ENCODE peak calls at places on chromosomes 1 and 21, in five cellular contexts. F is prostate gland; I is CD4-positive, CD25-positive, alpha-beta regulatory T cell; L is heart right ventricle; V is thoracic aorta. Q is an unnamed sample.

GRCh38 chr1:245091818-245092637 is 62.8 kb upstream of the KIF26B start:
- DNase-seq in F (no peak), I (no peak), L (no peak), V (peak; percentile 5), Q (peak; percentile 54)

GRCh38 chr1:39352881-39353280 is 138.6 kb upstream of the BMP8A start:
- DNase-seq in F (no peak), I (no peak), L (no peak), V (no peak), Q (no peak)

GRCh38 chr1:80066060-80066459 is 1059.5 kb upstream of the ADGRL4 start:
- DNase-seq in F (no peak), I (no peak), L (no peak), V (no peak), Q (no peak)

GRCh38 chr1:91609571-91609970 is 108.9 kb downstream of the CDC7 start:
- DNase-seq in F (no peak), I (no peak), L (no peak), V (no peak), Q (no peak)

GRCh38 chr21:46498335-46499050 is 39.8 kb downstream of the DIP2A start:
- DNase-seq in F (no peak), I (no peak), L (no peak), V (no peak), Q (no peak)

GRCh38 chr1:196608401-196609113 is at the start of gene KCNT2:
- DNase-seq in F (peak; percentile 12), I (no peak), L (peak; percentile 64), V (no peak), Q (no peak)

GRCh38 chr1:157781048-157781447 is 4.1 kb upstream of the FCRL2 start:
- DNase-seq in F (no peak), I (peak; percentile 22), L (no peak), V (no peak), Q (no peak)

GRCh38 chr1:69414574-69414973 is 153.1 kb upstream of the LRRC7 start:
- DNase-seq in F (no peak), I (no peak), L (no peak), V (no peak), Q (no peak)

GRCh38 chr1:1599919-1600860 is at the start of gene FNDC10:
- DNase-seq in F (no peak), I (no peak), L (peak; percentile 10), V (no peak), Q (no peak)

GRCh38 chr1:184910596-184910995 is 63.7 kb downstream of the NIBAN1 start:
- DNase-seq in F (no peak), I (no peak), L (no peak), V (peak; percentile 64), Q (no peak)

GRCh38 chr21:17441370-17441769 is 71.5 kb upstream of the CXADR start:
- DNase-seq in F (peak; percentile 97), I (no peak), L (no peak), V (no peak), Q (peak; percentile 72)

GRCh38 chr1:47924649-47925048 is 72.5 kb downstream of the TRABD2B start:
- DNase-seq in F (no peak), I (no peak), L (no peak), V (no peak), Q (no peak)

GRCh38 chr1:1243807-1244191 is 2.7 kb downstream of the C1QTNF12 start:
- DNase-seq in F (no peak), I (no peak), L (peak; percentile 15), V (no peak), Q (no peak)

GRCh38 chr1:11539850-11540772 is 61.2 kb downstream of the DISP3 start:
- DNase-seq in F (no peak), I (no peak), L (no peak), V (no peak), Q (no peak)

GRCh38 chr21:42496839-42497202 is 797 bp upstream of the RSPH1 start:
- DNase-seq in F (no peak), I (no peak), L (no peak), V (no peak), Q (no peak)

GRCh38 chr1:19164274-19165015 is 45.6 kb downstream of the UBR4 start:
- DNase-seq in F (no peak), I (no peak), L (no peak), V (no peak), Q (peak; percentile 64)

GRCh38 chr1:99858881-99859280 is 8.7 kb downstream of the AGL start:
- DNase-seq in F (no peak), I (no peak), L (no peak), V (no peak), Q (no peak)

GRCh38 chr1:244272471-244273261 is 179.0 kb downstream of the ADSS2 start:
- DNase-seq in F (peak; percentile 65), I (peak; percentile 84), L (peak; percentile 25), V (no peak), Q (peak; percentile 70)

GRCh38 chr1:186681806-186682205 is 1.6 kb upstream of the PTGS2 start:
- DNase-seq in F (no peak), I (no peak), L (no peak), V (no peak), Q (no peak)

GRCh38 chr1:59541161-59541560 is 244.3 kb downstream of the FGGY start:
- DNase-seq in F (no peak), I (no peak), L (no peak), V (no peak), Q (no peak)

GRCh38 chr1:171434717-171435346 is 50.5 kb upstream of the PRRC2C start:
- DNase-seq in F (no peak), I (peak; percentile 8), L (no peak), V (peak; percentile 33), Q (no peak)

GRCh38 chr21:39556176-39556575 is 56.6 kb upstream of the B3GALT5 start:
- DNase-seq in F (no peak), I (no peak), L (no peak), V (no peak), Q (peak; percentile 50)

GRCh38 chr1:3907031-3907534 is 7.0 kb upstream of the C1orf174 start:
- DNase-seq in F (no peak), I (no peak), L (no peak), V (no peak), Q (no peak)

DNA sequence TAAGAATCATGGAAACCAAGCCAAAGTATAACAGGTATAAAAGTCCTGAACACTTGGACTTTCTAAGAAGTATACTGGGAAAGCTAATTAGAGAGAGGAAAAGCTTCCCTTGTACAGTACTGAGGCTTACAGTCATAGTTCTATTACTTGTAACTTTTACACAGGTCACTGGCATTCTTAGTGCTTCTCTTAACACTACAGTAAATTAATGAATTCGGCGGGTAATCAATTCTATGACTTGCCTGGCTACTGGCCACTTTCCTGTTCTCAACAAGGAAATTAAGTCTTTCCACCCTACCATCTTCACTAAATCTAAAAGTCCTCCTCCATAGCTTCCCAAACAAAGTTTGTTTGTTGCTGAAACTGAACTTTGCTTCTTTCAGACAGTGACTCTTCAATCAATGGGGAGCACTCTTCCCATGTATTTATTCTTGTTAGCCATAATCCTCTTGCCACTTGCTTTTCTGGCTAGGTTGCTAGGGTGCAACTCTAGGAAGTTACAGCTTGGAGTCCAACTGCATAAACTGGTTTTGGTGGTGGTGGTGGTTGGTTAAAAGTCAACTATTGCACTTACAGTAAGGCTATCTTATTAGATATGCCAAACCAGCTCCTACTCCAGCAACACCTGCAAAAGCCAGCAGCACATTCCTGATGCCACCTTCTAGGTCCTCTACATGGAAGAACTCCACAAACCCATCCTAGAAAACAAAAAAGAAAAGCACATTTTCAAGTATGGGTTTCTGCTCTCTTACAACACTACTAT is 2.4 kb downstream of the MCL1 start:
- DNase-seq in F (peak; percentile 58), I (peak; percentile 39), L (no peak), V (no peak), Q (no peak)
- H3K4me1 ChIP-seq in F (peaks cover 9% of the 10 kb centered on the region), I (peaks cover 45% of the 10 kb centered on the region), L (peaks cover 50% of the 10 kb centered on the region), V (peaks cover 31% of the 10 kb centered on the region), Q (no peaks in the 10 kb centered on the region)

GRCh38 chr21:45417256-45417950 is 12.4 kb downstream of the COL18A1 start:
- DNase-seq in F (no peak), I (no peak), L (no peak), V (no peak), Q (no peak)
- H3K4me1 ChIP-seq in F (no peaks in the 10 kb centered on the region), I (no peaks in the 10 kb centered on the region), L (peaks cover 59% of the 10 kb centered on the region), V (peaks cover 12% of the 10 kb centered on the region), Q (peaks cover 12% of the 10 kb centered on the region)

GRCh38 chr21:20949884-20950283 is 48.3 kb upstream of the NCAM2 start:
- DNase-seq in F (no peak), I (no peak), L (no peak), V (no peak), Q (no peak)
- H3K4me1 ChIP-seq in F (no peaks in the 10 kb centered on the region), I (no peaks in the 10 kb centered on the region), L (no peaks in the 10 kb centered on the region), V (no peaks in the 10 kb centered on the region), Q (no peaks in the 10 kb centered on the region)

GRCh38 chr1:9322845-9323244 is 30.2 kb downstream of the SPSB1 start:
- DNase-seq in F (no peak), I (no peak), L (no peak), V (no peak), Q (no peak)
- H3K4me1 ChIP-seq in F (no peaks in the 10 kb centered on the region), I (no peaks in the 10 kb centered on the region), L (peaks cover 71% of the 10 kb centered on the region), V (peaks cover 73% of the 10 kb centered on the region), Q (peaks cover 9% of the 10 kb centered on the region)

DNA sequence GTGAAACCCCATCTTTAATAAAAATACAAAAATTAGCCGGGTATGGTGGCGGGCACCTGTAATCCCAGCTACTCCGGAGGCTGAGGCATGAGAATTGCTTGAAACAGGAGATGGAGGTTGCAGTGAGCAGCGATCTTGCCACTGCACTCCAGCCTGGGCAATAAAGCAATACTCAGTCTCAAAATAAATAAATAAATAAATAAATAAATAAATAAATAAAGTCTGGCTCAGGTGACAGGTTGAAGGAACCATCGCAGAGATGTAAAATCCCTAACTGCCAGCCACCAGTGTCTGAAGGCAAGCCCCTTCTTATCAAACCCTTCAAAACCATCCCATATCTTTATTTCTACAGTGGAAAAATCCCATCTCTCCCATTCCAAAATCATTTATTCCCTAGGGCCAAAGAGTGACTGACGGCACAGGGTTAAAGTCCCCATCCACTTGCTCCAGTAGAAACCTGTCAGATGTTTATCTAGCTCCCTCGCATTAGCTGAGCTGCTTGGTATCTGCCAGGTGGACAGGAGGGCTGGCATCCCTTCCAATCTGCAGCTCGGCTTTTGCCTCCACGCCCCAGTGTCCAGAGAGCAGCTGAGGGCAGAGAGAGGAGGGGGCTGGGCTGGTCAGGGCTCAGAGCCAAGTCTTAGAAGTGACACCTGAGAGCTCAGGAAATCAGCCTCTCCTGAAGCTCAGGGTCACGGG is 5.0 kb downstream of the CSRP1 start:
- DNase-seq in F (peak; percentile 37), I (no peak), L (no peak), V (no peak), Q (no peak)
- H3K4me1 ChIP-seq in F (peaks cover 14% of the 10 kb centered on the region), I (peaks cover 16% of the 10 kb centered on the region), L (peaks cover 92% of the 10 kb centered on the region), V (peaks cover 38% of the 10 kb centered on the region), Q (peaks cover 15% of the 10 kb centered on the region)

DNA sequence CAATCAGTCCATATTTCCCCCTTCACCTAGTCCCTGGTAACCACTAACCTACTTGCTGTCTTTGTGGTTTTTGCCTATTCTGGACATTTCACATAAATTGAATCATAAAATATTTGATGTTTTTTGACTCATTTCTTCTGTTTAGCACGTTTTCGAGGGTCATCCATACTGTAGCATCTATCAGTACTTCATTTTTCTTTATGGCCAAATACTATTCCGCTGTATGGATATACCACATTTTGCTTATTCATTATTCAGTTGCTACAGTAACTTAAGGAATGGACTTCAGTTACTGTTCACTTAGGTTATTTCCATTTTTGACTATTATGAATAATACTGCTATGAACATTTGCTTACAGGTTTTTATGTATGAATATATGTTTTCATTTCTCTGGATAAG is 12.3 kb downstream of the PBX1 start:
- DNase-seq in F (no peak), I (no peak), L (no peak), V (no peak), Q (no peak)
- H3K4me1 ChIP-seq in F (no peaks in the 10 kb centered on the region), I (no peaks in the 10 kb centered on the region), L (peaks cover 56% of the 10 kb centered on the region), V (peaks cover 10% of the 10 kb centered on the region), Q (peaks cover 8% of the 10 kb centered on the region)

DNA sequence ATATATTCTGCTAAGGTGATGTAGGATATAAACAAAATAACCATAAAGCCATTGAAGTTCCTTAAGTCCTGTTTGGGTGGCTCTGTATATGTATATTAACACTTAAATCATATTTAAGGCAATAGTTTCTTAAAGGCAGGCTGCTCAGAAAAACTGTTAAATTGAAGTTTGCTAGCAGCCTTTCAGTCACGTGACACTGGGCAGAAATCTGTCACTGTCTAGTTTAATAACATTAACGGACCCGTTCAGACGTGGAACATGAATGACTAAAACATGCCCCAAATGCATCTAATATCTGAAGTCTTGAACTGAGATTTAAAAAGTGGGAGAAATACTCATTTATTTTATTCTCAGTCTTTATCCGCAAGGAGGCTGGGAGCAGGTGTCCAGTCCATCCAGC is 3.3 kb upstream of the SPATA1 start:
- DNase-seq in F (no peak), I (no peak), L (no peak), V (no peak), Q (no peak)
- H3K4me1 ChIP-seq in F (peaks cover 2% of the 10 kb centered on the region), I (peaks cover 38% of the 10 kb centered on the region), L (peaks cover 62% of the 10 kb centered on the region), V (peaks cover 38% of the 10 kb centered on the region), Q (peaks cover 7% of the 10 kb centered on the region)

Q was measured in breast epithelium.